ENCODE peak calls at places on chromosomes 12 and 14, in seven cellular contexts. Y is mammary epithelial cell, S is SJSA1, E is transverse colon, N is fibroblast of lung, H is thoracic aorta, J is heart right ventricle. X is an unnamed sample.

GRCh38 chr14:21852061-21852664 is 178.5 kb upstream of the OR4E1 start:
- DNase-seq in N (peak; percentile 21), J (peak; percentile 21), E (peak; percentile 48), S (no peak), H (no peak), Y (peak; percentile 17), X (no peak)

GRCh38 chr14:94615254-94615653 is 3.1 kb downstream of the SERPINA3 start:
- DNase-seq in H (no peak), N (no peak), Y (no peak), E (no peak), J (no peak), S (no peak), X (no peak)

GRCh38 chr12:9906888-9907287 is 25.3 kb downstream of the CLEC2A start:
- DNase-seq in N (no peak), Y (peak; percentile 8), H (no peak), S (no peak), J (no peak), E (peak; percentile 9), X (no peak)

GRCh38 chr12:117261267-117261666 is 71.0 kb upstream of the FBXO21 start:
- DNase-seq in J (no peak), N (no peak), H (no peak), Y (peak; percentile 58), E (no peak), S (no peak), X (peak; percentile 94)

GRCh38 chr12:121668750-121669524 is 517 bp downstream of the MORN3 start:
- DNase-seq in Y (no peak), N (peak; percentile 42), E (peak; percentile 33), H (no peak), J (peak; percentile 30), S (peak; percentile 64), X (no peak)

GRCh38 chr14:60092516-60092915 is 793 bp downstream of the PCNX4 start:
- DNase-seq in Y (no peak), S (no peak), N (peak; percentile 57), J (no peak), H (no peak), E (peak; percentile 18), X (no peak)

GRCh38 chr12:31206038-31206670 is 119.8 kb downstream of the SINHCAF start:
- DNase-seq in N (peak; percentile 84), H (no peak), S (no peak), Y (peak; percentile 99), E (no peak), J (no peak), X (peak; percentile 98)

GRCh38 chr14:74933925-74934435 is 10.9 kb upstream of the RPS6KL1 start:
- DNase-seq in N (peak; percentile 34), Y (no peak), H (no peak), E (no peak), S (no peak), J (no peak), X (no peak)

GRCh38 chr12:100435948-100436347 is 37.7 kb upstream of the NR1H4 start:
- DNase-seq in Y (no peak), E (no peak), S (no peak), J (no peak), N (no peak), H (no peak), X (no peak)

GRCh38 chr12:68521848-68522502 is 88.7 kb upstream of the RAP1B start:
- DNase-seq in Y (no peak), J (no peak), H (no peak), E (no peak), S (no peak), N (no peak), X (no peak)

GRCh38 chr14:54225457-54225856 is 171.3 kb upstream of the CDKN3 start:
- DNase-seq in Y (no peak), H (no peak), J (no peak), N (no peak), S (no peak), E (no peak), X (no peak)

GRCh38 chr12:75528272-75528671 is 16.9 kb upstream of the KRR1 start:
- DNase-seq in J (no peak), N (no peak), S (no peak), Y (no peak), E (no peak), H (no peak), X (no peak)

GRCh38 chr14:95483843-95484165 is 32.6 kb downstream of the SYNE3 start:
- DNase-seq in H (no peak), E (no peak), N (no peak), S (no peak), J (no peak), Y (no peak), X (no peak)

GRCh38 chr12:40827923-40828592 is 135.8 kb downstream of the CNTN1 start:
- DNase-seq in S (no peak), E (no peak), H (no peak), N (no peak), Y (no peak), J (no peak), X (no peak)

GRCh38 chr12:22856120-22856699 is 231.2 kb downstream of the ETNK1 start:
- DNase-seq in H (no peak), J (no peak), E (no peak), N (peak; percentile 67), S (no peak), Y (peak; percentile 13), X (no peak)

DNA sequence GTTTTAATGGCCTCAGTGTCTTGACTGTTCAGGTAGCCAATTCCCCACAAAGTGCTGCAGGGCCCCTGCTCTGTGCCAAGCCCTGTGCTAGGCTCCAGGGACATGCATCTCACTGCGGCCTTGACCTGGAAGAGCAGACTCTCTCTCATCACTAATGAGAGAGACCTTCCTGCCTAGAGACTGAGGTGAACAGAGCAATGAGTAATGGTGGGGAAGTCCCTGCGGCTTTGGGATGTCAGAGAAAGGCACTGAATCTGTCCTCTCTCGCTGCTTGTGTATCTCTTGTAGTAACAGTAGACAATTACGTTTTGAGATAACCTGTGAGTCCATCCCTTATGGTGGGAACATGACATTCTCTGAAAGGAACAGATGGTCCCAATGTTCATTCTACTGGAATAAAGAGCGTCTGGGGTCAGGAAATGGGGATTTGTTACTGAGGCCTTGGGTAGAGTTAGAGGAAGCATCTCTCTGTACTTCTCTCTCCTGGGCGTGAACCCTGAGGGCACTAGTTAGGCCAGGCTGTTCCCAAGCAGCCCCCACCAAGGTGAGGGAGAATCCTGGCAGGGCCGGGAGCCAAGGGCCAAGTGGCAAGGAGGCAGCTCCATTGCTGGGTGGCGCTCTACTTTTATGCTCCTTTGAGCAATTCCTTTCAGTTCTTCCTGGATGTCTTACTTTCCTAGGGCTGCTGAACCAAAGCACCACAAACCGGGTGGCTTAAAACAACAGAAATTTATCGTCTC is 13.5 kb downstream of the NFATC4 start:
- DNase-seq in N (no peak), S (no peak), J (no peak), Y (no peak), H (no peak), E (no peak), X (no peak)
- H3K27ac ChIP-seq in N (no peak overlapping the region), S (no peak overlapping the region), J (no peak overlapping the region), Y (no peak overlapping the region), H (no peak overlapping the region), E (no peak overlapping the region), X (no peak overlapping the region)

DNA sequence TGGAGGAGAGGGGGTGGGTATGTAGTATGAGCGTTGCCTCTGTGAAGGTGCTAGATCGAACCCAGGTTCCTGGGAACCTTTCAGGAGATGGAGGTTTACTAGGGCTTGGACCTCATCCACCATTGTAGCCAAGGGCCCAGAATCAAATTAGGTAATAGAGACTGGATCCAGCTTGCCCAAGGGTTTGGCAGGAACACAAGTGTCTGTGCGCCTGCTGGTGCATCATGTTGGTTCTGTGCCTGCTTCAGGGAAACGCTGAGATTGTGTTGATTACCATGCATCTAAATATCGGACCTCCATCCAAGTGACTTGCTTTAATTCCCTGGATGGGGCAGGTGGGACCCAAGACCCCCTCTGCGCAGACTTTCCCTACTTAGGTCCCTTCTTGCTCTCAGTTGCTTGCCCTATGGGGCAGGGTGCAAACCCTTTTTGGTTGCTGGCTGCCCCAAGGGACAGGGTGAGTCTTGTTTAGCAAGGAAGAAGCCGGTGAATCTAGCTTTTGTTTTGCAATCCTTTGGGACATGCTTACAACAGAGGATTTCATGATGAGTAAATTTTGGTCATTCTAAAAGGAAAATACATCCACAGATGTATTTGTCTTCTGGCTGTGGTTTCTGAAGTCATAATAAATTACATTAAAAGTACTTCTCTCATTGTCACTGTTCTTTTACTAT is 189.8 kb upstream of the PRICKLE1 start:
- DNase-seq in Y (peak; percentile 84), E (no peak), S (no peak), H (no peak), N (peak; percentile 54), J (no peak), X (peak; percentile 49)
- H3K27ac ChIP-seq in Y (peak overlapping the region; percentile 19), E (no peak overlapping the region), S (no peak overlapping the region), H (no peak overlapping the region), N (no peak overlapping the region), J (no peak overlapping the region), X (peak overlapping the region; percentile 20)

GRCh38 chr14:64193821-64194220 is 100.3 kb downstream of the ESR2 start:
- DNase-seq in S (peak; percentile 51), Y (no peak), E (no peak), N (no peak), H (no peak), J (no peak), X (no peak)
- H3K27ac ChIP-seq in S (no peak overlapping the region), Y (no peak overlapping the region), E (no peak overlapping the region), N (no peak overlapping the region), H (no peak overlapping the region), J (no peak overlapping the region), X (no peak overlapping the region)

DNA sequence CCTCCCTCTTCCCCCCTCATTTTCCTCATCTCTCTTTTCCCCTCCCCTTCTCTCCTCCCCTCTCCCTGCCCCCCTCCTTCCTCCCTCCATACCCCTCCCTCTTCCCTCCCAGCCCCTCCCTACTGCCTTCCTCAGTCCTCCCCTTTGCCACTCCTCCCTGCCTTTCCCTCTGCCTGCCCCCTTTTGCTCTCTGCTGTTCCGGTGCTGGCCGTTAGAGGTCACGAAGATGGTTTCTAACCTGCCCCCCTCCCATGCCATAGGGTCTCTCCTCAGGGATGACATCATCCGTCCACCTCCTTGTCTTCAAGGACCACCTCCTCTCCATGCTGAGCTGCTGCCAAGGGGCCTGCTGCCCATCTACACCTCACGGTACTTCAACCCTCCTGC is 2.5 kb downstream of the MEG3 start:
- DNase-seq in J (no peak), Y (no peak), E (no peak), H (no peak), S (no peak), N (no peak), X (no peak)
- H3K27ac ChIP-seq in J (no peak overlapping the region), Y (no peak overlapping the region), E (no peak overlapping the region), H (no peak overlapping the region), S (no peak overlapping the region), N (no peak overlapping the region), X (no peak overlapping the region)

DNA sequence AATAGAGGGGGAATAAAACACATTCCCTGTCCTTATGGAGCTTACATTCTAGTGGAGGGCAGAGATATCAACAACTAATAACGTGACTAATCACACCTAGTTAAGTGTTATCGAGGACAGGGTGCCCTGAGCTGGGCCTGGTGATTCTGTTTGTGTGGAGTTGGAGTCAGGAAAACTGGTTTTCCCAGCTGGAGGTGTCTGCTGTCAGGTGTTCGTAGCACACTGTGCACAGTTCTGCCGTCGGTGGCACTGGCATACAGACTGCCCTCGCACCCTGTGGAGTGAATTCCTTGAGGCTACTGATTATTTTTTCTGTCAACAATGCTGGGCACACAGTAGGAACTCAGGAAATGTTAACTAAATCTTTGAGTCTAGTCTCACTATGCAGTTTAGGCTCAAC is 900 bp upstream of the MTERF2 start:
- DNase-seq in E (no peak), Y (no peak), N (no peak), H (no peak), J (no peak), S (no peak), X (no peak)
- H3K27ac ChIP-seq in E (peak overlapping the region; percentile 90), Y (no peak overlapping the region), N (no peak overlapping the region), H (peak overlapping the region; percentile 80), J (peak overlapping the region; percentile 87), S (no peak overlapping the region), X (no peak overlapping the region)